ENCODE peak calls at places on chromosomes 4 and X, in six cellular contexts. I, U, G, A, H and O are unnamed samples. For H3K4me1, the result is how much of the 10 kb centered on the place peaks cover.

GRCh38 chr4:187103351-187103750 is 379.7 kb upstream of the FAT1 start:
- DNase-seq in I (no peak), U (no peak), G (no peak), A (no peak), H (no peak), O (no peak)

GRCh38 chr4:176149680-176150079 is 45.7 kb downstream of the SPATA4 start:
- DNase-seq in I (no peak), U (no peak), G (no peak), A (no peak), H (peak), O (peak)

GRCh38 chr4:55364691-55365346 is 18.8 kb downstream of the SRD5A3 start:
- DNase-seq in I (no peak), U (no peak), G (no peak), A (no peak), H (no peak), O (no peak)

GRCh38 chr4:72006576-72006975 is 25.2 kb upstream of the NPFFR2 start:
- DNase-seq in I (peak), U (no peak), G (no peak), A (no peak), H (peak), O (peak)

GRCh38 chr4:682490-683172 is 6.3 kb downstream of the SLC49A3 start:
- DNase-seq in I (no peak), U (no peak), G (peak), A (no peak), H (no peak), O (no peak)

GRCh38 chr4:7771056-7771455 is 168.6 kb downstream of the AFAP1 start:
- DNase-seq in I (no peak), U (no peak), G (no peak), A (no peak), H (no peak), O (no peak)

GRCh38 chr4:153488006-153488718 is 22.0 kb downstream of the TMEM131L start:
- DNase-seq in I (no peak), U (no peak), G (no peak), A (peak), H (no peak), O (peak)

GRCh38 chrX:68599256-68600152 is 48.0 kb upstream of the STARD8 start:
- DNase-seq in I (peak), U (no peak), G (no peak), A (peak), H (peak), O (peak)

GRCh38 chr4:40579983-40580382 is 49.7 kb downstream of the RBM47 start:
- DNase-seq in I (no peak), U (no peak), G (no peak), A (no peak), H (peak), O (peak)

GRCh38 chr4:56302102-56302501 is 85.2 kb downstream of the AASDH start:
- DNase-seq in I (no peak), U (no peak), G (no peak), A (no peak), H (no peak), O (no peak)

GRCh38 chr4:139655116-139655515 is 10.5 kb upstream of the MGST2 start:
- DNase-seq in I (peak), U (no peak), G (no peak), A (no peak), H (peak), O (peak)

GRCh38 chr4:118732591-118733330 is 47.6 kb downstream of the METTL14 start:
- DNase-seq in I (no peak), U (no peak), G (no peak), A (no peak), H (peak), O (peak)

GRCh38 chrX:117995378-117995777 is 121.2 kb downstream of the KLHL13 start:
- DNase-seq in I (no peak), U (no peak), G (no peak), A (no peak), H (no peak), O (no peak)

GRCh38 chr4:7252510-7253340 is 60.4 kb downstream of the SORCS2 start:
- DNase-seq in I (no peak), U (no peak), G (no peak), A (no peak), H (no peak), O (no peak)

GRCh38 chr4:140085062-140085622 is 68.8 kb downstream of the MAML3 start:
- DNase-seq in I (peak), U (no peak), G (no peak), A (no peak), H (peak), O (peak)

GRCh38 chrX:154486396-154487207 is at the start of gene UBL4A:
- DNase-seq in I (peak), U (peak), G (peak), A (peak), H (peak), O (peak)

GRCh38 chrX:134172588-134173259 is 64.3 kb upstream of the CCDC160 start:
- DNase-seq in I (peak), U (no peak), G (no peak), A (no peak), H (peak), O (no peak)

GRCh38 chr4:173264245-173264959 is 69.8 kb downstream of the HMGB2 start:
- DNase-seq in I (no peak), U (no peak), G (no peak), A (no peak), H (peak), O (peak)

GRCh38 chrX:152997337-152997736 is 3.4 kb upstream of the PNMA5 start:
- DNase-seq in I (no peak), U (no peak), G (no peak), A (no peak), H (no peak), O (no peak)

GRCh38 chr4:184250795-184251679 is 33.4 kb upstream of the ENPP6 start:
- DNase-seq in I (peak), U (peak), G (no peak), A (peak), H (peak), O (peak)

GRCh38 chr4:89295415-89295927 is 12.1 kb downstream of the GPRIN3 start:
- DNase-seq in I (no peak), U (no peak), G (no peak), A (no peak), H (no peak), O (no peak)

GRCh38 chrX:77160301-77160700 is 286.9 kb upstream of the FGF16 start:
- DNase-seq in I (no peak), U (no peak), G (peak), A (peak), H (no peak), O (no peak)

GRCh38 chr4:175916636-175917351 is 104.7 kb upstream of the GPM6A start:
- DNase-seq in I (no peak), U (no peak), G (no peak), A (no peak), H (no peak), O (no peak)

GRCh38 chr4:186190456-186191265 is 706 bp upstream of the CYP4V2 start:
- DNase-seq in I (no peak), U (no peak), G (peak), A (peak), H (peak), O (no peak)

GRCh38 chrX:72381439-72382198 is 75.9 kb upstream of the CITED1 start:
- DNase-seq in I (no peak), U (no peak), G (no peak), A (no peak), H (peak), O (no peak)

GRCh38 chr4:151744614-151745013 is 16.2 kb downstream of the GATB start:
- DNase-seq in I (peak), U (no peak), G (no peak), A (no peak), H (peak), O (peak)

GRCh38 chr4:55086561-55086960 is 38.8 kb downstream of the KDR start:
- DNase-seq in I (no peak), U (no peak), G (no peak), A (no peak), H (no peak), O (no peak)

GRCh38 chrX:13287816-13288215 is 32.0 kb downstream of the ATXN3L start:
- DNase-seq in I (no peak), U (no peak), G (no peak), A (no peak), H (peak), O (peak)

GRCh38 chr4:112519689-112520597 is 4.0 kb upstream of the NEUROG2 start:
- DNase-seq in I (no peak), U (peak), G (peak), A (peak), H (no peak), O (no peak)

GRCh38 chrX:155745792-155746191 is 133.0 kb upstream of the TMLHE start:
- DNase-seq in I (no peak), U (no peak), G (no peak), A (no peak), H (peak), O (peak)

GRCh38 chrX:39677585-39677984 is 420.2 kb downstream of the BCOR start:
- DNase-seq in I (no peak), U (no peak), G (no peak), A (no peak), H (no peak), O (no peak)

GRCh38 chrX:110442631-110443030 is 84.0 kb downstream of the RTL9 start:
- DNase-seq in I (no peak), U (no peak), G (peak), A (no peak), H (peak), O (peak)

GRCh38 chrX:149648932-149649331 is 17.3 kb upstream of the TMEM185A start:
- DNase-seq in I (no peak), U (no peak), G (no peak), A (no peak), H (no peak), O (no peak)

GRCh38 chr4:25970241-25970675 is 56.2 kb downstream of the SMIM20 start:
- DNase-seq in I (no peak), U (no peak), G (no peak), A (no peak), H (peak), O (no peak)

GRCh38 chr4:180086480-180087170 is 2156.6 kb upstream of the TENM3 start:
- DNase-seq in I (no peak), U (no peak), G (no peak), A (no peak), H (no peak), O (no peak)

GRCh38 chr4:81003549-81004240 is 26.8 kb upstream of the BMP3 start:
- DNase-seq in I (no peak), U (no peak), G (no peak), A (no peak), H (no peak), O (no peak)

GRCh38 chr4:80999943-81000342 is 30.6 kb upstream of the BMP3 start:
- DNase-seq in I (no peak), U (no peak), G (no peak), A (no peak), H (no peak), O (no peak)
- H4K91ac ChIP-seq in I (no peak), U (no peak), G (no peak), A (no peak), H (no peak), O (no peak)

GRCh38 chr4:77817304-77818076 is 1.7 kb downstream of the CNOT6L start:
- DNase-seq in I (no peak), U (no peak), G (no peak), A (no peak), H (no peak), O (no peak)
- H3K4me1 ChIP-seq in I (under half), U (under half), G (under half), A (under half), H (under half), O (under half)

DNA sequence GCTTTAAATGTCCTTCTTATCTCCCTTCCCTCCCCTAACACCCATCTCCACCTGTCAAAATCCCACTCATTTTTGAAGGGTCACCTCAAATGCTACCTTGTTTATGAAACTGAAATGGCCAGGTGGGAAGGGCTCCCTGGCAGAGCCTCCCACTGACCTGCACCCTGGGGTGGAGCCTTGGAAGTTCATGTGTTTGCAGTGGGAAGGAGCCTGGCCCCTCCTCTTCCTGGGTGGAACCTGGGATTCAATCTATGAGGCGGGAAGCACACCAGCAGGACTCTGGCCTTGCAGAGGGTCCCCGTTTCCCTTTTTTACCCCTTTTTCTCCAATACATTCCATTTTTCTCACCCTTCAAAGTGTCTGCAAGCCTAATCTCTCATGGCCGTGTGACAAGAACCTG is 197.4 kb downstream of the ENOX2 start:
- DNase-seq in I (no peak), U (no peak), G (no peak), A (no peak), H (no peak), O (no peak)
- H4K91ac ChIP-seq in I (no peak), U (no peak), G (no peak), A (no peak), H (no peak), O (no peak)

GRCh38 chr4:143384381-143384994 is 47.8 kb downstream of the GAB1 start:
- DNase-seq in I (no peak), U (no peak), G (no peak), A (no peak), H (peak), O (peak)

GRCh38 chr4:143389543-143390195 is 53.0 kb downstream of the GAB1 start:
- DNase-seq in I (no peak), U (no peak), G (no peak), A (no peak), H (peak), O (peak)

GRCh38 chr4:143382539-143382938 is 45.9 kb downstream of the GAB1 start:
- DNase-seq in I (no peak), U (no peak), G (no peak), A (no peak), H (peak), O (peak)

GRCh38 chr4:143390764-143391163 is 54.1 kb downstream of the GAB1 start:
- DNase-seq in I (no peak), U (no peak), G (no peak), A (no peak), H (no peak), O (no peak)

GRCh38 chr4:143386812-143387211 is 50.1 kb downstream of the GAB1 start:
- DNase-seq in I (no peak), U (no peak), G (no peak), A (no peak), H (no peak), O (peak)
- H3K4me1 ChIP-seq in I (under half), U (under half), G (under half), A (under half), H (under half), O (under half)

GRCh38 chrX:17588303-17588702 is 149.0 kb upstream of the SCML1 start:
- DNase-seq in I (no peak), U (no peak), G (no peak), A (no peak), H (no peak), O (no peak)

GRCh38 chrX:17587352-17587751 is 149.9 kb upstream of the SCML1 start:
- DNase-seq in I (no peak), U (no peak), G (no peak), A (no peak), H (no peak), O (no peak)

GRCh38 chrX:17584248-17584681 is 153.0 kb upstream of the SCML1 start:
- DNase-seq in I (no peak), U (no peak), G (no peak), A (no peak), H (no peak), O (peak)

GRCh38 chrX:17581650-17582049 is 155.6 kb upstream of the SCML1 start:
- DNase-seq in I (no peak), U (no peak), G (no peak), A (no peak), H (no peak), O (no peak)

GRCh38 chrX:17585006-17585405 is 152.3 kb upstream of the SCML1 start:
- DNase-seq in I (no peak), U (no peak), G (no peak), A (no peak), H (no peak), O (no peak)
- H4K91ac ChIP-seq in I (no peak), U (no peak), G (no peak), A (no peak), H (no peak), O (no peak)

GRCh38 chr4:148438047-148438446 is 4.2 kb downstream of the NR3C2 start:
- DNase-seq in I (no peak), U (no peak), G (no peak), A (no peak), H (no peak), O (no peak)
- H3K4me1 ChIP-seq in I (under half), U (under half), G (under half), A (under half), H (under half), O (under half)